ENCODE peak calls at places on chromosomes 6 and 20, in four cellular contexts. W, F, R and O are unnamed samples.

GRCh38 chr20:34891166-34892062 is 15.0 kb downstream of the ACSS2 start:
- DNase-seq in W (no peak), F (no peak), R (no peak), O (peak; percentile 89)

GRCh38 chr6:2665169-2666070 is 85.3 kb downstream of the MYLK4 start:
- DNase-seq in W (no peak), F (no peak), R (no peak), O (peak; percentile 6)

GRCh38 chr6:133591330-133591729 is 297.6 kb upstream of the TCF21 start:
- DNase-seq in W (no peak), F (no peak), R (no peak), O (peak; percentile 44)

GRCh38 chr6:82686719-82687118 is 323.1 kb downstream of the TPBG start:
- DNase-seq in W (no peak), F (no peak), R (no peak), O (no peak)

GRCh38 chr6:158892266-158892665 is 73.1 kb upstream of the EZR start:
- DNase-seq in W (no peak), F (no peak), R (no peak), O (no peak)

GRCh38 chr6:31581511-31582229 is 554 bp downstream of the LTB start:
- DNase-seq in W (no peak), F (no peak), R (peak; percentile 38), O (no peak)

GRCh38 chr6:17178301-17178700 is 76.5 kb downstream of the STMND1 start:
- DNase-seq in W (no peak), F (no peak), R (no peak), O (no peak)

GRCh38 chr6:130781557-130781956 is 45.6 kb upstream of the SMLR1 start:
- DNase-seq in W (no peak), F (no peak), R (no peak), O (no peak)

GRCh38 chr6:12334524-12335130 is 44.5 kb downstream of the EDN1 start:
- DNase-seq in W (no peak), F (no peak), R (no peak), O (no peak)

GRCh38 chr6:169965657-169966311 is 214.4 kb downstream of the ERMARD start:
- DNase-seq in W (no peak), F (no peak), R (no peak), O (no peak)

GRCh38 chr20:57769756-57770155 is 59.9 kb upstream of the PMEPA1 start:
- DNase-seq in W (no peak), F (no peak), R (no peak), O (no peak)

GRCh38 chr6:8215631-8216030 is 113.3 kb upstream of the EEF1E1 start:
- DNase-seq in W (no peak), F (no peak), R (peak; percentile 43), O (peak; percentile 25)

GRCh38 chr20:37686762-37687477 is 6.9 kb upstream of the CTNNBL1 start:
- DNase-seq in W (no peak), F (no peak), R (no peak), O (peak; percentile 64)

GRCh38 chr20:62711703-62712101 is 3.1 kb downstream of the NTSR1 start:
- DNase-seq in W (no peak), F (no peak), R (no peak), O (no peak)

GRCh38 chr20:36988494-36988966 is 37.0 kb upstream of the SAMHD1 start:
- DNase-seq in W (no peak), F (no peak), R (no peak), O (peak; percentile 29)

DNA sequence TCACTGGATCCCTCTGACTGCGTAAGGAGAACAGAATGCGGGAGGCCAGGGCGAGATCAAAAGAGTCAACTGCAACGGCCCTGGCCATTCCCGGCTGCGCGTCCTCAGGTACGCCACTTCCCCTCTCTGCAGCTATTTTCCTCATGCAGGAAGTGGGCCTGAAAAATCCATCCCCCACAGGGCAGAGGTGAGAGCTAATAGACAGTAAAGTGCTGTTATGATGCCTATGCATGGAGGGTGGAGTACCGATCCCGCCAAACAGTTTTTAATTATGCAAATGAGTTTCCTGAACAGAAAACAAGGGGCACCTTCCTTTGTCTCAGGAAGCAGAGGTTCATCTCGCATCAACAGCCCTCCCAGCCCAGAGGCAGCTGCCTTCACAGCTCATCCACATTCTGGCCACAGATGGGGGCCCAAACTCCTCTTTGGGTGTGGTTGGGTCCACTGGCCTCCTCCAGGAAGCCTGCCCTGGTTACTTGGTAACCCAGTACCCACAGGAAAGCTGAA is 9.3 kb downstream of the PREX1 start:
- DNase-seq in W (no peak), F (no peak), R (no peak), O (no peak)
- H3K4me3 ChIP-seq in W (peak overlapping the region; percentile 12), F (no peak overlapping the region), R (no peak overlapping the region), O (no peak overlapping the region)

GRCh38 chr6:815348-815738 is 122.4 kb upstream of the EXOC2 start:
- DNase-seq in W (no peak), F (no peak), R (no peak), O (no peak)
- TF ChIP-seq CTCF in W (no peak), F (peak; percentile 23), R (no peak), O (no peak)

DNA sequence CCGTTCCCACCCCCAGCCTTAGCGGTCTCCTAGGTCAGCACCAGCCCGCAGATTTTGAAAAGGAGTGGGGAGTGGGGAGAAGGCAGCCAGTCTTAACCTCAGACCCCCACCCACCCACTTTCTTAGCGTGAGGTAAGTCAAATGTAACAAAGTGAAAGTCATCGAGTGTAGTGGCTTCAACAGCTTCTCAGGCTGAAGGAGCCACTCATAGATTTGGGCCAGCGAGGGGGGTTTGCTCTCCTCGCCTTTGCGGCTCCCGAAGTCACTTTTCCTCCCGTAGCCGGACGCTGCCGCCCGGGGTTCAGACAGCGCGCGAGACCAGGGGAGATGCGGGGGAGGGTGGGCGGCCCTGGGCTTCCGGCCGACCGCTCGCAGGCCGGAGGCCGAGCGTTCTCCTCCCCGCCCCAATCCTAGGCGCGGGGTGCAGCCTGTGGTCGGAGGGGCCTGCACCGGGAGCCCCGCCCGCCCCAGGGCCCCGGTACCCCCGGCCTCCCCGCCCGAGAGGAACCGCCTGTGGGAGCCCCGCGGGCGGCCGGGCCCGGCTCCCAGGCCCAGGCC is 3.4 kb downstream of the NKX2-2 start:
- DNase-seq in W (peak; percentile 43), F (no peak), R (no peak), O (no peak)
- H3K4me3 ChIP-seq in W (peak overlapping the region; percentile 46), F (peak overlapping the region; percentile 37), R (no peak overlapping the region), O (peak overlapping the region; percentile 15)

GRCh38 chr6:37546141-37546871 is 46.6 kb upstream of the CCDC167 start:
- DNase-seq in W (no peak), F (no peak), R (no peak), O (no peak)
- TF ChIP-seq CTCF in W (no peak), F (no peak), R (no peak), O (no peak)

GRCh38 chr20:25310268-25310920 is 62.5 kb downstream of the PYGB start:
- DNase-seq in W (peak; percentile 58), F (peak; percentile 50), R (peak; percentile 91), O (peak; percentile 97)
- H3K4me3 ChIP-seq in W (peak overlapping the region; percentile 23), F (peak overlapping the region; percentile 22), R (no peak overlapping the region), O (peak overlapping the region; percentile 29)

GRCh38 chr6:143232849-143233248 is 172.2 kb downstream of the AIG1 start:
- DNase-seq in W (peak; percentile 50), F (no peak), R (peak; percentile 28), O (peak; percentile 54)
- TF ChIP-seq CTCF in W (peak; percentile 55), F (peak; percentile 72), R (peak; percentile 37), O (peak; percentile 68)

DNA sequence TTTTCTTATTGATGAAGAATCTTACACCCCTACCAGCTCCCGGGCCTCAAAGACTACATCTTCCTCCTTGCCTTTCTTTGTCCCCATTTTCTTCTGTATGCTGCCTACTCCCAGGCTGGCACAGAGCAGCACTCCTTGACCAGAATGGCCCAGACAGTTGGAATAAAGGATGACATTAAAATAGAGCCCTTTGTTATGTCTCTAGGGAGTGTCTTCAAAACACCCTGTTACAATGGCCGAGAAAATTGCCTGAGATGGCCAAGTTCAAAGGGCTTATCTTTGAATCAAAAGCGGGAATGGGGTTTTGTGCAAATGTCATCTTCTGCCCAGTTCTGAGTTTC is 79.0 kb upstream of the TBC1D7 start:
- DNase-seq in W (no peak), F (no peak), R (no peak), O (no peak)
- H3K4me3 ChIP-seq in W (no peak overlapping the region), F (no peak overlapping the region), R (no peak overlapping the region), O (no peak overlapping the region)

GRCh38 chr6:5315883-5316282 is 54.6 kb downstream of the FARS2 start:
- DNase-seq in W (no peak), F (no peak), R (peak; percentile 15), O (peak; percentile 59)

GRCh38 chr6:5316946-5317345 is 55.6 kb downstream of the FARS2 start:
- DNase-seq in W (no peak), F (no peak), R (no peak), O (no peak)

GRCh38 chr6:5318617-5319016 is 57.3 kb downstream of the FARS2 start:
- DNase-seq in W (no peak), F (no peak), R (no peak), O (no peak)

DNA sequence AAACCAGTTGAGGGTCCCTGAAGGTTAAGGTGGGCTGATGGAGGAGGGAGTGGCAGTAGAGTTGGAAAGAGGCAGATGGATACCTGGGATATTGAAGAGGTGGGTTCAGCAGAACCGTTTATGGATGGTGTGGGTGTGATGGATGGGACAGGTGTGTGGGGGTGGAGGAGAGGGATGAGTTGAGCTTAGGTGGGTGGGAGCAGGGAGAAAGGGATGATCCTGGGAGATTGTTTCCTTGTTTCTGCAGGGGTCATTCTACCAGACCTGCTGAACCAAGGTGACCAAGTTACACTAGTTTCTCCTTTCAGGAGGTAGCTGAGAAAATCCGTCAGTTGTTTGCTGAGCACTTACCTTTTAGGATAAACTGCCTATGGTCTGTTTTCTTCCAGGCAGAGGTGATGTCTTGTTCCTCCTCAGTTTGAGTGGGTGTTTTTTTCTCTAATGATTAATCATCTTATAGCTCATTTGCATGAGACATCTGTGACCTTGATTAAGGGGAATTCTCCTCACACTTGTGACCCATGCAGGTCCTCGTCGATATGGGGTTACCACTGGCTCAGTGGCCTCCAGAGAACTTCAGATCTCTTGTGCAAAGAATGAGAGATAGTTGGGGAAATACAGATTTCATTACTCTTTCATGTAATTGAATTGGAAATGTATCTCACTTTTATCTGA is 53.0 kb downstream of the FARS2 start:
- DNase-seq in W (no peak), F (no peak), R (no peak), O (no peak)
- TF ChIP-seq CTCF in W (no peak), F (no peak), R (no peak), O (no peak)